ENCODE peak calls at places on chromosomes 16 and 17, in eight cellular contexts. G, I, K, N, J, S, B and C are unnamed samples.

GRCh38 chr17:15349119-15349518 is 7.7 kb upstream of the TEKT3 start:
- DNase-seq in I (no peak), S (no peak), J (no peak), N (no peak), G (peak), K (no peak), B (no peak), C (no peak)

GRCh38 chr17:34996422-34997029 is 16.2 kb downstream of the LIG3 start:
- DNase-seq in G (no peak), K (no peak), B (no peak), I (no peak), S (no peak), J (no peak), N (no peak), C (no peak)

GRCh38 chr16:85891776-85892166 is 7.2 kb upstream of the IRF8 start:
- DNase-seq in B (no peak), S (no peak), I (no peak), N (no peak), J (no peak), K (no peak), G (no peak), C (no peak)

GRCh38 chr17:39939588-39940419 is 12.3 kb downstream of the LRRC3C start:
- DNase-seq in I (no peak), J (no peak), G (peak), S (peak), N (no peak), B (no peak), K (peak), C (no peak)

GRCh38 chr16:2751577-2752034 is 832 bp upstream of the SRRM2 start:
- DNase-seq in S (peak), I (peak), N (no peak), J (no peak), G (no peak), K (no peak), B (peak), C (no peak)

GRCh38 chr16:15858921-15859668 is 2.3 kb upstream of the MYH11 start:
- DNase-seq in K (no peak), I (no peak), B (no peak), S (no peak), G (no peak), N (no peak), J (no peak), C (no peak)

GRCh38 chr17:42405963-42406495 is 17.0 kb downstream of the CAVIN1 start:
- DNase-seq in K (no peak), B (peak), S (peak), N (peak), I (peak), G (no peak), J (peak), C (peak)

GRCh38 chr17:44198721-44199552 is 747 bp downstream of the ATXN7L3 start:
- DNase-seq in S (peak), B (peak), K (no peak), I (peak), G (peak), J (peak), N (no peak), C (peak)

GRCh38 chr16:22372882-22373661 is 1.3 kb downstream of the CDR2 start:
- DNase-seq in K (no peak), B (no peak), N (peak), G (no peak), I (no peak), S (no peak), J (no peak), C (no peak)

GRCh38 chr17:57692770-57693169 is 52.3 kb downstream of the CCDC182 start:
- DNase-seq in G (no peak), N (no peak), B (no peak), S (no peak), K (no peak), I (no peak), J (no peak), C (no peak)

GRCh38 chr16:1911467-1912214 is 6.6 kb downstream of the HS3ST6 start:
- DNase-seq in I (no peak), G (no peak), N (no peak), J (no peak), B (peak), K (no peak), S (no peak), C (no peak)

GRCh38 chr16:3456374-3456773 is 12.9 kb downstream of the NAA60 start:
- DNase-seq in B (no peak), I (no peak), N (no peak), G (no peak), S (no peak), K (no peak), J (no peak), C (no peak)

GRCh38 chr16:89122322-89122831 is 28.7 kb downstream of the ACSF3 start:
- DNase-seq in N (no peak), I (no peak), S (peak), J (peak), B (peak), K (no peak), G (peak), C (peak)

GRCh38 chr17:68205251-68205807 is 42.5 kb upstream of the AMZ2 start:
- DNase-seq in S (peak), N (peak), K (peak), I (peak), G (peak), B (peak), J (peak), C (peak)

GRCh38 chr16:68370921-68371651 is 60.3 kb downstream of the PRMT7 start:
- DNase-seq in N (no peak), S (peak), J (peak), G (no peak), I (no peak), K (no peak), B (peak), C (peak)

GRCh38 chr16:54923055-54923473 is 7.6 kb upstream of the IRX5 start:
- DNase-seq in B (no peak), S (no peak), G (no peak), N (peak), J (no peak), K (no peak), I (no peak), C (no peak)

GRCh38 chr16:65079549-65079948 is 42.3 kb downstream of the CDH11 start:
- DNase-seq in S (no peak), G (no peak), N (no peak), I (no peak), J (no peak), B (no peak), K (no peak), C (no peak)

GRCh38 chr16:80583466-80583865 is 42.7 kb downstream of the DYNLRB2 start:
- DNase-seq in S (no peak), J (no peak), N (no peak), B (no peak), I (no peak), G (peak), K (peak), C (no peak)

GRCh38 chr16:30893744-30894539 is at the start of gene BCL7C:
- DNase-seq in J (peak), G (peak), K (peak), N (peak), S (peak), B (peak), I (peak), C (peak)

GRCh38 chr17:71828182-71828596 is 292.6 kb upstream of the SOX9 start:
- DNase-seq in K (no peak), J (no peak), S (no peak), N (peak), B (no peak), G (no peak), I (peak), C (no peak)

GRCh38 chr16:67718668-67719047 is 458 bp downstream of the GFOD2 start:
- DNase-seq in N (peak), I (no peak), G (no peak), J (no peak), K (no peak), B (no peak), S (no peak), C (no peak)

GRCh38 chr16:52611817-52612673 is 65.1 kb upstream of the TOX3 start:
- DNase-seq in B (no peak), G (peak), S (no peak), I (no peak), K (no peak), J (no peak), N (no peak), C (no peak)

GRCh38 chr17:77049440-77049839 is 91.3 kb upstream of the SEC14L1 start:
- DNase-seq in S (peak), I (no peak), N (no peak), K (no peak), B (no peak), J (no peak), G (peak), C (no peak)

GRCh38 chr16:3094289-3095027 is 4.6 kb downstream of the ZSCAN10 start:
- DNase-seq in S (no peak), I (peak), K (no peak), G (peak), J (peak), B (no peak), N (peak), C (no peak)

GRCh38 chr16:85293899-85294642 is 181.8 kb upstream of the CIBAR2 start:
- DNase-seq in J (no peak), K (no peak), S (no peak), B (no peak), I (no peak), G (no peak), N (no peak), C (no peak)

GRCh38 chr17:39576187-39576586 is 31.5 kb downstream of the NEUROD2 start:
- DNase-seq in S (no peak), K (no peak), N (peak), J (no peak), G (peak), B (no peak), I (peak), C (no peak)

GRCh38 chr16:13629704-13630103 is 290.2 kb upstream of the ERCC4 start:
- DNase-seq in K (no peak), S (no peak), J (no peak), B (no peak), G (no peak), I (no peak), N (no peak), C (no peak)